ENCODE peak calls at places on chromosomes 11 and 22, in eight cellular contexts. O is A549, L is tibial nerve, S is stomach, U is right lobe of liver, C is heart left ventricle, Y is K562, I is gastrocnemius medialis. A is an unnamed sample.

GRCh38 chr11:57294225-57295131 is 30.3 kb downstream of the TNKS1BP1 start:
- DNase-seq in I (no peak), U (no peak), O (no peak), C (no peak), Y (no peak), L (no peak), S (peak; percentile 81), A (no peak)

GRCh38 chr11:11070976-11071375 is 213.1 kb upstream of the ZBED5 start:
- DNase-seq in C (no peak), O (no peak), U (no peak), S (no peak), I (no peak), L (no peak), Y (no peak), A (no peak)

GRCh38 chr11:124716596-124716995 is 23.1 kb upstream of the NRGN start:
- DNase-seq in O (no peak), C (no peak), S (no peak), U (no peak), I (no peak), Y (no peak), L (no peak), A (no peak)

GRCh38 chr22:49705216-49705600 is 122.5 kb downstream of the BRD1 start:
- DNase-seq in O (no peak), U (peak; percentile 18), Y (no peak), C (no peak), S (no peak), I (no peak), L (no peak), A (no peak)

GRCh38 chr11:126281666-126282175 is 1.2 kb upstream of the TIRAP start:
- DNase-seq in Y (no peak), I (no peak), S (no peak), O (no peak), L (no peak), C (no peak), U (no peak), A (no peak)

GRCh38 chr11:110862407-110862806 is 150.2 kb upstream of the ARHGAP20 start:
- DNase-seq in L (no peak), U (no peak), I (no peak), C (no peak), Y (no peak), S (no peak), O (no peak), A (no peak)

GRCh38 chr22:42296381-42296853 is 26.0 kb upstream of the TCF20 start:
- DNase-seq in I (no peak), C (peak; percentile 79), L (no peak), U (no peak), O (no peak), Y (no peak), S (peak; percentile 30), A (peak; percentile 36)

GRCh38 chr11:122598971-122599370 is 56.6 kb upstream of the UBASH3B start:
- DNase-seq in Y (no peak), U (no peak), I (no peak), C (no peak), S (no peak), O (no peak), L (no peak), A (no peak)

GRCh38 chr11:81267246-81267645 is 1466.4 kb downstream of the FAM181B start:
- DNase-seq in L (no peak), Y (no peak), O (no peak), S (no peak), I (no peak), U (no peak), C (no peak), A (no peak)

GRCh38 chr22:46636221-46637002 is 16.2 kb downstream of the GRAMD4 start:
- DNase-seq in O (no peak), U (no peak), C (no peak), I (peak; percentile 75), S (no peak), Y (no peak), L (no peak), A (no peak)

GRCh38 chr11:116379185-116379828 is 393.5 kb downstream of the BUD13 start:
- DNase-seq in O (no peak), L (peak; percentile 24), S (no peak), I (no peak), C (peak; percentile 33), U (no peak), Y (peak; percentile 47), A (no peak)

GRCh38 chr11:73784080-73784634 is 3.5 kb upstream of the MRPL48 start:
- DNase-seq in S (no peak), L (no peak), C (no peak), Y (no peak), U (no peak), O (no peak), I (no peak), A (no peak)

GRCh38 chr11:10480026-10480425 is 25.0 kb downstream of the AMPD3 start:
- DNase-seq in U (peak; percentile 39), I (no peak), L (no peak), Y (no peak), C (no peak), S (no peak), O (no peak), A (no peak)

GRCh38 chr11:67267188-67268035 is 1.1 kb downstream of the GRK2 start:
- DNase-seq in C (peak; percentile 52), O (no peak), I (no peak), S (peak; percentile 76), L (no peak), U (peak; percentile 81), Y (peak; percentile 61), A (peak; percentile 51)

GRCh38 chr11:14185461-14185860 is 173.5 kb downstream of the RRAS2 start:
- DNase-seq in Y (no peak), O (no peak), L (no peak), S (no peak), C (no peak), U (no peak), I (no peak), A (no peak)

GRCh38 chr11:70348191-70348590 is 50.1 kb upstream of the CTTN start:
- DNase-seq in C (no peak), Y (no peak), O (no peak), L (no peak), S (no peak), I (no peak), U (no peak), A (no peak)

GRCh38 chr11:122647728-122648127 is 7.8 kb upstream of the UBASH3B start:
- DNase-seq in O (no peak), Y (no peak), S (no peak), I (no peak), U (no peak), C (no peak), L (no peak), A (no peak)

GRCh38 chr22:47065756-47066615 is 303.5 kb downstream of the TBC1D22A start:
- DNase-seq in C (no peak), U (peak; percentile 32), I (no peak), L (no peak), Y (no peak), O (no peak), S (peak; percentile 28), A (no peak)

GRCh38 chr11:2305862-2306823 is 4.3 kb downstream of the TSPAN32 start:
- DNase-seq in L (peak; percentile 87), O (no peak), S (peak; percentile 25), U (peak; percentile 65), Y (no peak), C (peak; percentile 84), I (no peak), A (peak; percentile 95)

GRCh38 chr22:42376721-42377177 is 55.5 kb downstream of the NFAM1 start:
- DNase-seq in C (peak; percentile 89), I (peak; percentile 52), U (no peak), Y (peak; percentile 42), L (peak; percentile 73), S (peak; percentile 29), O (no peak), A (no peak)

GRCh38 chr11:11626128-11626527 is 4.3 kb upstream of the GALNT18 start:
- DNase-seq in L (no peak), S (no peak), I (no peak), U (no peak), Y (no peak), O (no peak), C (no peak), A (no peak)

GRCh38 chr11:95888439-95888838 is 35.5 kb downstream of the MTMR2 start:
- DNase-seq in O (no peak), S (no peak), U (no peak), C (no peak), Y (no peak), L (no peak), I (no peak), A (no peak)

GRCh38 chr11:41954034-41954433 is 494.6 kb upstream of the LRRC4C start:
- DNase-seq in C (no peak), L (no peak), Y (no peak), S (no peak), U (no peak), I (no peak), O (no peak), A (no peak)

GRCh38 chr11:12705874-12706273 is 31.7 kb downstream of the TEAD1 start:
- DNase-seq in I (no peak), U (no peak), L (no peak), O (no peak), C (no peak), S (no peak), Y (no peak), A (no peak)

GRCh38 chr11:118621071-118621815 is 13.8 kb downstream of the PHLDB1 start:
- DNase-seq in O (no peak), I (peak; percentile 54), U (no peak), S (peak; percentile 85), Y (peak; percentile 91), L (peak; percentile 85), C (peak; percentile 93), A (peak; percentile 93)
- TF ChIP-seq POLR2A in O (no peak), I (no peak), U (no peak), S (no peak), Y (peak; percentile 65), L (no peak), C (peak; percentile 64), A (no peak)

GRCh38 chr22:27918351-27919221 is 470 bp downstream of the PITPNB start:
- DNase-seq in U (peak; percentile 64), I (peak; percentile 14), S (peak; percentile 33), L (peak; percentile 43), O (peak; percentile 27), Y (peak; percentile 70), C (peak; percentile 56), A (peak; percentile 42)
- TF ChIP-seq POLR2A in U (no peak), I (no peak), S (no peak), L (no peak), O (peak; percentile 42), Y (no peak), C (no peak), A (no peak)

GRCh38 chr22:39148727-39149535 is 3.5 kb downstream of the CBX7 start:
- DNase-seq in L (peak; percentile 69), U (no peak), C (peak; percentile 72), O (no peak), S (peak; percentile 47), Y (peak; percentile 58), I (no peak), A (peak; percentile 87)
- TF ChIP-seq POLR2A in L (peak; percentile 65), U (no peak), C (no peak), O (no peak), S (no peak), Y (no peak), I (no peak), A (peak; percentile 26)

GRCh38 chr22:28801845-28802594 is 1.7 kb upstream of the XBP1 start:
- DNase-seq in Y (peak; percentile 63), C (no peak), I (no peak), S (peak; percentile 65), U (peak; percentile 88), O (no peak), L (peak; percentile 27), A (peak; percentile 43)
- TF ChIP-seq POLR2A in Y (peak; percentile 41), C (no peak), I (no peak), S (peak; percentile 3), U (peak; percentile 70), O (no peak), L (no peak), A (no peak)